ENCODE peak calls at places on chromosomes 2 and 18, in four cellular contexts. O is HepG2; I is activated effector memory CD4-positive, alpha-beta T cell treated with anti-CD3 and anti-CD28 coated beads, Interleukin-2, amount 50 U/mL, for 16 hours; A is HFF-Myc. T is an unnamed sample.

GRCh38 chr18:55084546-55084945 is 125.3 kb upstream of the CCDC68 start:
- DNase-seq in O (no peak), I (no peak), A (no peak), T (no peak)

GRCh38 chr2:7748717-7749415 is 831.7 kb downstream of the RNF144A start:
- DNase-seq in I (no peak), O (no peak), A (no peak), T (no peak)

GRCh38 chr2:217737127-217737526 is 265.7 kb downstream of the TNS1 start:
- DNase-seq in A (no peak), O (no peak), I (no peak), T (no peak)

GRCh38 chr18:44841769-44842587 is 161.3 kb downstream of the SETBP1 start:
- DNase-seq in I (no peak), A (no peak), O (no peak), T (no peak)

GRCh38 chr18:64271264-64271663 is 122.4 kb upstream of the LINC00305 start:
- DNase-seq in A (no peak), O (no peak), I (no peak), T (no peak)

GRCh38 chr2:74646201-74646600 is 1.9 kb downstream of the M1AP start:
- DNase-seq in O (no peak), I (no peak), A (no peak), T (no peak)

GRCh38 chr2:44942304-44943030 is 965 bp downstream of the SIX3 start:
- DNase-seq in O (no peak), I (no peak), A (no peak), T (no peak)

GRCh38 chr2:213246665-213247281 is 37.5 kb upstream of the SPAG16 start:
- DNase-seq in A (no peak), O (peak), I (peak), T (peak)

GRCh38 chr2:34012728-34013302 is 413.7 kb upstream of the FAM98A start:
- DNase-seq in A (peak), O (peak), I (peak), T (peak)

GRCh38 chr18:45321520-45321919 is 293.8 kb upstream of the SLC14A2 start:
- DNase-seq in I (no peak), O (no peak), A (no peak), T (no peak)

GRCh38 chr18:35026407-35027061 is 14.7 kb upstream of the MAPRE2 start:
- DNase-seq in A (no peak), I (no peak), O (no peak), T (no peak)

GRCh38 chr2:220002699-220003098 is 375.3 kb downstream of the SLC4A3 start:
- DNase-seq in A (no peak), I (no peak), O (no peak), T (no peak)

GRCh38 chr18:58087928-58088722 is 44.1 kb downstream of the NEDD4L start:
- DNase-seq in I (no peak), A (no peak), O (no peak), T (no peak)

GRCh38 chr2:30732876-30733275 is 74.4 kb downstream of the CAPN13 start:
- DNase-seq in A (no peak), O (no peak), I (peak), T (no peak)

GRCh38 chr2:107588181-107588580 is 238.5 kb upstream of the RGPD4 start:
- DNase-seq in A (no peak), O (no peak), I (no peak), T (no peak)

GRCh38 chr2:236538242-236538641 is 31.4 kb upstream of the ACKR3 start:
- DNase-seq in A (no peak), O (no peak), I (no peak), T (no peak)

GRCh38 chr18:75896865-75897264 is 469.4 kb upstream of the SMIM21 start:
- DNase-seq in I (no peak), A (no peak), O (peak), T (no peak)

GRCh38 chr2:230067990-230068657 is 600 bp downstream of the SLC16A14 start:
- DNase-seq in O (no peak), A (no peak), I (peak), T (no peak)

GRCh38 chr2:223896751-223897320 is 48.3 kb downstream of the WDFY1 start:
- DNase-seq in O (no peak), I (no peak), A (no peak), T (no peak)

GRCh38 chr2:43486604-43487003 is 109.2 kb downstream of the THADA start:
- DNase-seq in I (no peak), O (no peak), A (no peak), T (no peak)

GRCh38 chr18:32333781-32334180 is 136.9 kb downstream of the GAREM1 start:
- DNase-seq in A (no peak), I (no peak), O (no peak), T (no peak)

GRCh38 chr2:202015471-202015870 is 18.2 kb upstream of the FZD7 start:
- DNase-seq in O (no peak), A (no peak), I (no peak), T (no peak)

GRCh38 chr2:10222-10875 is 36.0 kb downstream of the FAM110C start:
- DNase-seq in I (no peak), O (no peak), A (no peak), T (no peak)

GRCh38 chr2:64599469-64599868 is 54.2 kb downstream of the SERTAD2 start:
- DNase-seq in O (peak), I (no peak), A (no peak), T (no peak)

GRCh38 chr2:148447877-148448276 is 196.7 kb upstream of the EPC2 start:
- DNase-seq in I (no peak), A (no peak), O (no peak), T (no peak)

GRCh38 chr18:4276983-4277585 is 178.0 kb downstream of the DLGAP1 start:
- DNase-seq in O (no peak), A (no peak), I (no peak), T (no peak)

GRCh38 chr2:108449410-108450200 is 599 bp downstream of the GCC2 start:
- DNase-seq in A (peak), I (peak), O (peak), T (no peak)

GRCh38 chr2:141380625-141381012 is 750.2 kb downstream of the LRP1B start:
- DNase-seq in O (no peak), I (no peak), A (no peak), T (no peak)

GRCh38 chr2:25373269-25373981 is 31.7 kb upstream of the DNMT3A start:
- DNase-seq in I (peak), O (no peak), A (no peak), T (no peak)

GRCh38 chr2:209368406-209368805 is 55.4 kb upstream of the MAP2 start:
- DNase-seq in I (no peak), O (no peak), A (no peak), T (no peak)

GRCh38 chr2:100580474-100581264 is 17.9 kb downstream of the PDCL3 start:
- DNase-seq in O (no peak), I (peak), A (no peak), T (no peak)

T was measured in glomerular endothelial cell.